ENCODE peak calls at places on chromosomes 7 and 10, in eight cellular contexts. F is GM06990; D is stimulated activated CD4-positive, alpha-beta T cell treated with anti-CD3 and anti-CD28 coated beads, Interleukin-12 subunit alpha, Interleukin-12 subunit beta, amount 100 ng/mL, for 48 hours; I is iris pigment epithelial cell; K is A172; A is activated T-helper 1 cell treated with anti-CD3 and anti-CD28 coated beads, Interleukin-2, amount 50 U/mL, for 16 hours; P is activated gamma-delta T cell treated with anti-CD3 and anti-CD28 coated beads, Interleukin-2, amount 50 U/mL, for 16 hours; V is SK-MEL-5. H is an unnamed sample.

GRCh38 chr10:43390791-43391190 is 18.2 kb downstream of the HNRNPF start:
- DNase-seq in I (peak; percentile 49), A (no peak), P (no peak), F (no peak), V (peak; percentile 72), D (no peak), K (no peak), H (no peak)

GRCh38 chr10:125087191-125087896 is 73.0 kb downstream of the CTBP2 start:
- DNase-seq in I (no peak), A (no peak), P (no peak), V (no peak), K (no peak), D (no peak), F (no peak), H (no peak)

GRCh38 chr7:17185690-17186070 is 112.8 kb upstream of the AHR start:
- DNase-seq in V (peak; percentile 50), I (peak; percentile 92), P (no peak), A (no peak), K (peak; percentile 78), F (no peak), D (no peak), H (no peak)

GRCh38 chr7:73556208-73557107 is 1.0 kb downstream of the BCL7B start:
- DNase-seq in K (no peak), P (no peak), I (no peak), F (no peak), A (no peak), D (no peak), V (no peak), H (no peak)

GRCh38 chr10:113305871-113306270 is 247.0 kb upstream of the HABP2 start:
- DNase-seq in I (peak; percentile 73), P (no peak), V (no peak), D (no peak), F (no peak), K (peak; percentile 17), A (no peak), H (no peak)

GRCh38 chr10:119113805-119114732 is 10.2 kb downstream of the DENND10 start:
- DNase-seq in K (no peak), P (no peak), I (peak; percentile 98), A (no peak), D (no peak), V (no peak), F (no peak), H (no peak)

GRCh38 chr10:76577455-76577854 is 1060.2 kb downstream of the KCNMA1 start:
- DNase-seq in P (no peak), I (no peak), F (no peak), V (no peak), K (no peak), D (no peak), A (no peak), H (no peak)

GRCh38 chr7:41698726-41699125 is 4.2 kb downstream of the INHBA start:
- DNase-seq in P (no peak), F (no peak), A (no peak), V (no peak), K (no peak), D (no peak), I (peak; percentile 70), H (no peak)

GRCh38 chr10:5963071-5963470 is 14.3 kb downstream of the IL15RA start:
- DNase-seq in V (no peak), F (no peak), I (no peak), K (no peak), A (no peak), D (no peak), P (no peak), H (no peak)

GRCh38 chr7:106291247-106291646 is 6.5 kb upstream of the NAMPT start:
- DNase-seq in P (no peak), F (no peak), V (no peak), K (no peak), A (no peak), I (no peak), D (no peak), H (no peak)

GRCh38 chr7:117731455-117731854 is 141.8 kb downstream of the CTTNBP2 start:
- DNase-seq in D (no peak), I (no peak), P (no peak), A (no peak), V (no peak), F (peak; percentile 21), K (no peak), H (no peak)

GRCh38 chr10:78739411-78740053 is 329.2 kb upstream of the ZMIZ1 start:
- DNase-seq in V (no peak), D (no peak), I (no peak), F (no peak), P (no peak), K (no peak), A (no peak), H (no peak)

GRCh38 chr7:135812151-135812550 is 63.5 kb upstream of the FAM180A start:
- DNase-seq in K (no peak), F (no peak), P (no peak), D (no peak), A (no peak), V (no peak), I (no peak), H (no peak)

GRCh38 chr7:136637826-136638225 is 230.6 kb upstream of the CHRM2 start:
- DNase-seq in D (no peak), K (no peak), V (no peak), I (peak; percentile 1), F (no peak), P (no peak), A (no peak), H (no peak)

GRCh38 chr7:2016761-2017482 is 215.8 kb downstream of the MAD1L1 start:
- DNase-seq in K (no peak), P (no peak), A (no peak), I (no peak), F (no peak), V (no peak), D (no peak), H (no peak)

GRCh38 chr7:26709210-26709990 is 155.0 kb downstream of the SKAP2 start:
- DNase-seq in I (no peak), A (no peak), K (no peak), D (no peak), F (no peak), V (no peak), P (no peak), H (no peak)

GRCh38 chr10:95758351-95759025 is 2.5 kb downstream of the ENTPD1 start:
- DNase-seq in P (no peak), A (no peak), K (no peak), D (no peak), F (peak; percentile 61), I (no peak), V (peak; percentile 48), H (no peak)

GRCh38 chr7:99290980-99291607 is 18.5 kb downstream of the MYH16 start:
- DNase-seq in P (no peak), D (no peak), A (no peak), F (no peak), V (no peak), I (no peak), K (no peak), H (no peak)

GRCh38 chr7:98700533-98700932 is 83.4 kb downstream of the NPTX2 start:
- DNase-seq in I (no peak), A (no peak), F (no peak), K (no peak), P (no peak), V (no peak), D (no peak), H (no peak)

GRCh38 chr10:26556756-26557640 is 118.9 kb downstream of the APBB1IP start:
- DNase-seq in D (no peak), I (peak; percentile 52), V (peak; percentile 63), P (peak; percentile 9), A (no peak), K (peak; percentile 75), F (no peak), H (no peak)